ENCODE peak calls at places on chromosomes 12 and 14, in nine cellular contexts. E is NCI-H2081, X is A549, Q is left lung, D is T-helper 2 cell, K is CMK, W is NB4, O is progenitor cell of endocrine pancreas, G is nephron progenitor cell. T is an unnamed sample.

GRCh38 chr14:55614304-55614703 is 34.3 kb downstream of the KTN1 start:
- DNase-seq in E (no peak), X (no peak), Q (no peak), D (no peak), K (no peak), W (peak; percentile 14), O (no peak), G (no peak), T (no peak)

GRCh38 chr14:99884834-99885648 is 91.8 kb downstream of the EML1 start:
- DNase-seq in E (peak; percentile 68), X (peak; percentile 71), Q (no peak), D (peak; percentile 18), K (peak; percentile 22), W (peak; percentile 63), O (no peak), G (peak; percentile 32), T (no peak)

GRCh38 chr14:74400328-74400727 is 25.7 kb downstream of the SYNDIG1L start:
- DNase-seq in E (no peak), X (peak; percentile 19), Q (no peak), D (no peak), K (no peak), W (peak; percentile 17), O (no peak), G (no peak), T (no peak)

GRCh38 chr12:50017653-50018052 is 7.6 kb downstream of the RACGAP1 start:
- DNase-seq in E (no peak), X (no peak), Q (no peak), D (no peak), K (no peak), W (peak; percentile 56), O (no peak), G (no peak), T (no peak)

GRCh38 chr14:54803396-54803795 is 99.2 kb downstream of the GCH1 start:
- DNase-seq in E (peak; percentile 18), X (no peak), Q (no peak), D (peak; percentile 10), K (no peak), W (no peak), O (no peak), G (no peak), T (no peak)

GRCh38 chr14:103031566-103031911 is 25.8 kb downstream of the CDC42BPB start:
- DNase-seq in E (no peak), X (no peak), Q (no peak), D (no peak), K (no peak), W (no peak), O (no peak), G (no peak), T (no peak)

GRCh38 chr14:105491366-105492006 is 440 bp downstream of the TEDC1 start:
- DNase-seq in E (peak; percentile 51), X (peak; percentile 78), Q (peak; percentile 94), D (peak; percentile 79), K (peak; percentile 68), W (peak; percentile 82), O (peak; percentile 56), G (peak; percentile 90), T (peak; percentile 67)

GRCh38 chr12:116389990-116390655 is 112.6 kb upstream of the MED13L start:
- DNase-seq in E (no peak), X (peak; percentile 64), Q (no peak), D (no peak), K (no peak), W (no peak), O (no peak), G (no peak), T (no peak)

GRCh38 chr14:32407170-32407569 is 78.1 kb downstream of the AKAP6 start:
- DNase-seq in E (no peak), X (no peak), Q (no peak), D (no peak), K (no peak), W (no peak), O (no peak), G (no peak), T (no peak)

GRCh38 chr12:8562310-8562709 is 21.6 kb upstream of the CLEC4E start:
- DNase-seq in E (no peak), X (no peak), Q (no peak), D (no peak), K (no peak), W (peak; percentile 11), O (no peak), G (no peak), T (no peak)

GRCh38 chr12:50732591-50732990 is 31.3 kb upstream of the ATF1 start:
- DNase-seq in E (no peak), X (no peak), Q (no peak), D (no peak), K (no peak), W (peak; percentile 13), O (no peak), G (no peak), T (no peak)

GRCh38 chr12:104656921-104657320 is 200.2 kb downstream of the CHST11 start:
- DNase-seq in E (no peak), X (no peak), Q (no peak), D (no peak), K (no peak), W (no peak), O (no peak), G (no peak), T (no peak)

GRCh38 chr12:69366796-69367195 is 7.3 kb downstream of the YEATS4 start:
- DNase-seq in E (no peak), X (no peak), Q (no peak), D (no peak), K (no peak), W (no peak), O (no peak), G (no peak), T (no peak)

GRCh38 chr14:32934891-32935633 is 3.6 kb upstream of the NPAS3 start:
- DNase-seq in E (no peak), X (no peak), Q (peak; percentile 74), D (no peak), K (no peak), W (no peak), O (no peak), G (peak; percentile 26), T (no peak)

GRCh38 chr14:72753879-72754400 is 140.0 kb downstream of the DPF3 start:
- DNase-seq in E (no peak), X (no peak), Q (no peak), D (no peak), K (no peak), W (no peak), O (no peak), G (no peak), T (no peak)

GRCh38 chr12:123571343-123571813 is 13.0 kb upstream of the TMED2 start:
- DNase-seq in E (no peak), X (peak; percentile 46), Q (no peak), D (no peak), K (no peak), W (peak; percentile 43), O (no peak), G (no peak), T (no peak)

GRCh38 chr12:12796171-12796570 is 10.7 kb downstream of the APOLD1 start:
- DNase-seq in E (no peak), X (no peak), Q (no peak), D (no peak), K (no peak), W (no peak), O (no peak), G (no peak), T (no peak)

GRCh38 chr12:72272731-72273498 is 745 bp downstream of the TRHDE start:
- DNase-seq in E (peak; percentile 22), X (no peak), Q (peak; percentile 76), D (no peak), K (no peak), W (no peak), O (peak; percentile 21), G (peak; percentile 50), T (no peak)

GRCh38 chr14:22598896-22599244 is 770 bp downstream of the ABHD4 start:
- DNase-seq in E (peak; percentile 4), X (peak; percentile 81), Q (no peak), D (no peak), K (no peak), W (no peak), O (no peak), G (no peak), T (no peak)

GRCh38 chr14:45177081-45177480 is 41.4 kb downstream of the FANCM start:
- DNase-seq in E (no peak), X (no peak), Q (no peak), D (no peak), K (no peak), W (peak; percentile 51), O (no peak), G (no peak), T (no peak)

GRCh38 chr14:54867011-54867410 is 35.6 kb downstream of the GCH1 start:
- DNase-seq in E (no peak), X (no peak), Q (no peak), D (no peak), K (no peak), W (no peak), O (no peak), G (no peak), T (no peak)